ENCODE peak calls at places on chromosomes 7 and 10, in eight cellular contexts. Q, H, C, N, X, W, T and U are unnamed samples.

GRCh38 chr10:127375423-127375822 is 173.7 kb upstream of the NPS start:
- DNase-seq in Q (no peak), H (no peak), C (no peak), N (no peak), X (no peak), W (no peak), T (no peak), U (no peak)

GRCh38 chr7:30041526-30042269 is 13.5 kb downstream of the PLEKHA8 start:
- DNase-seq in Q (no peak), H (no peak), C (no peak), N (no peak), X (no peak), W (no peak), T (no peak), U (no peak)

GRCh38 chr7:91800389-91800788 is 80.1 kb downstream of the MTERF1 start:
- DNase-seq in Q (no peak), H (no peak), C (no peak), N (no peak), X (no peak), W (no peak), T (no peak), U (no peak)

GRCh38 chr10:62450905-62451605 is 76.9 kb downstream of the ZNF365 start:
- DNase-seq in Q (no peak), H (no peak), C (no peak), N (no peak), X (no peak), W (peak; percentile 43), T (no peak), U (no peak)

GRCh38 chr10:100659361-100660098 is 85.9 kb upstream of the PAX2 start:
- DNase-seq in Q (no peak), H (no peak), C (no peak), N (no peak), X (no peak), W (no peak), T (peak; percentile 23), U (no peak)

GRCh38 chr7:74293577-74293908 is 4.3 kb downstream of the CLIP2 start:
- DNase-seq in Q (no peak), H (no peak), C (no peak), N (no peak), X (no peak), W (no peak), T (no peak), U (no peak)

GRCh38 chr7:87599336-87599735 is 1.3 kb downstream of the ABCB1 start:
- DNase-seq in Q (no peak), H (peak; percentile 69), C (no peak), N (peak; percentile 71), X (no peak), W (peak; percentile 68), T (peak; percentile 1), U (no peak)

GRCh38 chr10:125840955-125841354 is 17.6 kb downstream of the BCCIP start:
- DNase-seq in Q (no peak), H (no peak), C (peak; percentile 51), N (peak; percentile 33), X (no peak), W (no peak), T (peak; percentile 36), U (no peak)

GRCh38 chr10:102227050-102227449 is 951 bp downstream of the ELOVL3 start:
- DNase-seq in Q (no peak), H (no peak), C (no peak), N (no peak), X (no peak), W (no peak), T (peak; percentile 85), U (no peak)